ENCODE peak calls at places on chromosomes 4 and X, in six cellular contexts. W is PC-3, O is tibial nerve, T is heart right ventricle, G is sigmoid colon, Q is thyroid gland. C is an unnamed sample.

GRCh38 chr4:128565054-128565453 is 244.4 kb upstream of the JADE1 start:
- DNase-seq in W (no peak), O (no peak), T (no peak), G (no peak), Q (no peak), C (no peak)

GRCh38 chr4:113961322-113961698 is 18.1 kb downstream of the ARSJ start:
- DNase-seq in W (peak; percentile 73), O (no peak), T (no peak), G (no peak), Q (no peak), C (no peak)

GRCh38 chr4:156558365-156559025 is 413.1 kb downstream of the PDGFC start:
- DNase-seq in W (no peak), O (no peak), T (no peak), G (no peak), Q (no peak), C (no peak)

GRCh38 chr4:150573534-150573933 is 8.4 kb upstream of the MAB21L2 start:
- DNase-seq in W (peak; percentile 42), O (no peak), T (no peak), G (no peak), Q (no peak), C (no peak)

GRCh38 chr4:55367084-55367722 is 21.2 kb downstream of the SRD5A3 start:
- DNase-seq in W (no peak), O (no peak), T (no peak), G (no peak), Q (no peak), C (no peak)

GRCh38 chrX:73841337-73841736 is 278.3 kb downstream of the CHIC1 start:
- DNase-seq in W (no peak), O (no peak), T (no peak), G (no peak), Q (no peak), C (no peak)

GRCh38 chr4:100519205-100519604 is 1.4 kb upstream of the EMCN start:
- DNase-seq in W (no peak), O (no peak), T (no peak), G (no peak), Q (no peak), C (no peak)

GRCh38 chr4:2811830-2812599 is 19.1 kb downstream of the SH3BP2 start:
- DNase-seq in W (no peak), O (peak; percentile 55), T (peak; percentile 70), G (peak; percentile 86), Q (peak; percentile 43), C (peak; percentile 39)

GRCh38 chr4:165738571-165738970 is 134.5 kb upstream of the TLL1 start:
- DNase-seq in W (peak; percentile 81), O (no peak), T (no peak), G (no peak), Q (no peak), C (no peak)

GRCh38 chr4:94577136-94577535 is 125.4 kb downstream of the PDLIM5 start:
- DNase-seq in W (no peak), O (peak; percentile 28), T (peak; percentile 69), G (peak; percentile 71), Q (peak; percentile 69), C (peak; percentile 94)

GRCh38 chrX:136711147-136711546 is 63.2 kb downstream of the CD40LG start:
- DNase-seq in W (peak; percentile 69), O (peak; percentile 35), T (peak; percentile 15), G (peak; percentile 67), Q (peak; percentile 14), C (no peak)

GRCh38 chrX:43654431-43655150 is 1.5 kb upstream of the MAOA start:
- DNase-seq in W (peak; percentile 93), O (peak; percentile 84), T (peak; percentile 92), G (peak; percentile 97), Q (peak; percentile 94), C (peak; percentile 96)

GRCh38 chr4:26178874-26179273 is 141.9 kb upstream of the RBPJ start:
- DNase-seq in W (no peak), O (peak; percentile 50), T (peak; percentile 61), G (peak; percentile 82), Q (no peak), C (no peak)

GRCh38 chrX:11423362-11423818 is 130.2 kb downstream of the AMELX start:
- DNase-seq in W (peak; percentile 51), O (peak; percentile 22), T (peak; percentile 30), G (no peak), Q (no peak), C (no peak)

GRCh38 chr4:124903995-124904722 is 191.6 kb upstream of the ANKRD50 start:
- DNase-seq in W (peak; percentile 71), O (peak; percentile 28), T (peak; percentile 46), G (no peak), Q (peak; percentile 61), C (peak; percentile 63)

GRCh38 chrX:47854474-47854873 is 17.8 kb downstream of the ZNF81 start:
- DNase-seq in W (peak; percentile 30), O (peak; percentile 16), T (peak; percentile 16), G (no peak), Q (peak; percentile 41), C (peak; percentile 36)

GRCh38 chr4:110869862-110870577 is 247.1 kb upstream of the PITX2 start:
- DNase-seq in W (no peak), O (no peak), T (no peak), G (no peak), Q (no peak), C (no peak)

GRCh38 chr4:153640476-153640802 is 43.6 kb upstream of the TLR2 start:
- DNase-seq in W (no peak), O (no peak), T (no peak), G (no peak), Q (no peak), C (no peak)

GRCh38 chr4:44150091-44150576 is 298.5 kb downstream of the KCTD8 start:
- DNase-seq in W (peak; percentile 87), O (no peak), T (no peak), G (no peak), Q (no peak), C (no peak)

GRCh38 chr4:175560628-175561027 is 251.4 kb downstream of the GPM6A start:
- DNase-seq in W (peak; percentile 68), O (no peak), T (no peak), G (no peak), Q (no peak), C (no peak)

GRCh38 chr4:120085705-120086104 is 19.1 kb upstream of the MAD2L1 start:
- DNase-seq in W (no peak), O (no peak), T (no peak), G (no peak), Q (no peak), C (no peak)

GRCh38 chr4:1171306-1172227 is 816 bp downstream of the SPON2 start:
- DNase-seq in W (no peak), O (no peak), T (no peak), G (peak; percentile 71), Q (peak; percentile 29), C (no peak)

GRCh38 chrX:38803609-38804480 is 2.6 kb downstream of the MID1IP1 start:
- DNase-seq in W (peak; percentile 86), O (peak; percentile 68), T (peak; percentile 77), G (peak; percentile 92), Q (peak; percentile 81), C (peak; percentile 95)

GRCh38 chr4:7904108-7904516 is 35.5 kb downstream of the AFAP1 start:
- DNase-seq in W (no peak), O (no peak), T (no peak), G (no peak), Q (no peak), C (peak; percentile 60)
- H3K4me1 ChIP-seq in W (peaks cover 31% of the 10 kb centered on the region), O (no peaks in the 10 kb centered on the region), T (peaks cover 47% of the 10 kb centered on the region), G (peaks cover 100% of the 10 kb centered on the region), Q (peaks cover 7% of the 10 kb centered on the region), C (peaks cover 76% of the 10 kb centered on the region)

GRCh38 chrX:134544189-134544588 is 84.2 kb downstream of the HPRT1 start:
- DNase-seq in W (no peak), O (no peak), T (no peak), G (no peak), Q (no peak), C (no peak)
- H3K4me3 ChIP-seq in W (no peak overlapping the region), O (no peak overlapping the region), T (peak overlapping the region; percentile 40), G (no peak overlapping the region), Q (peak overlapping the region; percentile 30), C (no peak overlapping the region)

GRCh38 chrX:150574824-150575409 is 6.5 kb downstream of the MTM1 start:
- DNase-seq in W (no peak), O (no peak), T (no peak), G (no peak), Q (no peak), C (no peak)

GRCh38 chrX:150573702-150574101 is 5.3 kb downstream of the MTM1 start:
- DNase-seq in W (no peak), O (no peak), T (no peak), G (no peak), Q (no peak), C (no peak)

GRCh38 chrX:150572206-150572605 is 3.8 kb downstream of the MTM1 start:
- DNase-seq in W (peak; percentile 46), O (no peak), T (no peak), G (no peak), Q (no peak), C (no peak)

GRCh38 chrX:150577174-150577573 is 8.8 kb downstream of the MTM1 start:
- DNase-seq in W (peak; percentile 35), O (no peak), T (no peak), G (no peak), Q (no peak), C (no peak)

DNA sequence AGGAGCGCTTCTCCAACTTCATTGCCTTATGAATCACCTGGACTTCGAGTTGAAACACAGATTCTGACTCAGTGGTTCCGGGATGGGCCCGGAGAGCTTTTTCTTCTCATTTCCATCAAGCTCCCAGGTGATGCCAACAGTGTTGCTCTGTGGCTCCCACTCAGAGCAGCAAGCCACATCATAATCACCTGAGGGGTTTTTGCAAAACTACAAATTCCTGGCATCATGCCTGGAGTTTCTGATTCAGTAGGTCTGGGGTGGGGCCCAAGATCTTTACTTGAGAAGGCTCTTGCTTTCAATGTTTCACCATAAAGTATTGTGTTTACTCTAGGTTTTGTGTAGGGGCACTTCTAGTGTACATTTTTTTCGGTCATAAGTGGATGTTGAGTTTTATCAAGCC is 7.0 kb downstream of the MTM1 start:
- DNase-seq in W (peak; percentile 98), O (no peak), T (no peak), G (no peak), Q (peak; percentile 66), C (peak; percentile 55)
- H3K4me1 ChIP-seq in W (peaks cover 69% of the 10 kb centered on the region), O (no peaks in the 10 kb centered on the region), T (peaks cover 56% of the 10 kb centered on the region), G (peaks cover 11% of the 10 kb centered on the region), Q (peaks cover 14% of the 10 kb centered on the region), C (peaks cover 30% of the 10 kb centered on the region)

GRCh38 chrX:39823424-39823823 is 274.3 kb downstream of the BCOR start:
- DNase-seq in W (no peak), O (no peak), T (no peak), G (no peak), Q (no peak), C (no peak)

GRCh38 chrX:39819921-39820849 is 277.6 kb downstream of the BCOR start:
- DNase-seq in W (no peak), O (peak; percentile 6), T (no peak), G (no peak), Q (peak; percentile 49), C (no peak)

GRCh38 chrX:39822133-39822748 is 275.5 kb downstream of the BCOR start:
- DNase-seq in W (no peak), O (no peak), T (no peak), G (no peak), Q (no peak), C (no peak)

GRCh38 chrX:39821011-39821708 is 276.6 kb downstream of the BCOR start:
- DNase-seq in W (no peak), O (no peak), T (no peak), G (no peak), Q (peak; percentile 50), C (peak; percentile 15)

DNA sequence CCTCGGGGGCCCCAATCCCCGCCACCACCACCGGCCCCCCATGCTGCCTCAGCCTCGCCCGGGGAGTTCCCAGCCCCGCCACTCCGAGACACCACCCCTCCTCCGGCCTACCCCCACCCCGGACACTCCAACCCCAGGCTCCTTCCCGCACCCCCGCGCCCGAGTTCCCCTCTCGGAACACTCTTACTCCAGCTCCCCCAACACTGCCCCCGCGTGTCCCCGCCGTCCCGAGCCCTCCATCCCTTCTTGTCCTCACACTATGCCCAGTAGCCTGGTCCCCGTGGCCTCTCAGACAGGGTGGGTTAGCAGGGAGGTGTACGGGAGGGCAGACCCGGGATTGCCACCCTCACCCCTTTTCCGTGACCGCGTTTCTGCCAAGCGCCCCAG is 276.1 kb downstream of the BCOR start:
- DNase-seq in W (no peak), O (no peak), T (no peak), G (no peak), Q (no peak), C (no peak)
- H3K4me3 ChIP-seq in W (no peak overlapping the region), O (no peak overlapping the region), T (peak overlapping the region; percentile 46), G (no peak overlapping the region), Q (peak overlapping the region; percentile 27), C (no peak overlapping the region)

C was measured in HAP-1.